ENCODE peak calls at places on chromosomes 6 and 20, in six cellular contexts. N is left lung, C is left ventricle myocardium inferior, U is OCI-LY7, Y is mesenchymal stem cell, P is sigmoid colon. R is an unnamed sample.

GRCh38 chr20:12372557-12372956 is 454.9 kb downstream of the BTBD3 start:
- DNase-seq in N (no peak), C (no peak), U (no peak), Y (no peak), P (no peak), R (no peak)

GRCh38 chr6:93176070-93176469 is 243.3 kb downstream of the EPHA7 start:
- DNase-seq in N (no peak), C (no peak), U (peak; percentile 86), Y (no peak), P (no peak), R (no peak)

GRCh38 chr6:20119446-20119845 is 92.8 kb downstream of the MBOAT1 start:
- DNase-seq in N (no peak), C (no peak), U (no peak), Y (no peak), P (no peak), R (no peak)

GRCh38 chr20:59013031-59013951 is 5.9 kb upstream of the TUBB1 start:
- DNase-seq in N (no peak), C (no peak), U (no peak), Y (no peak), P (peak; percentile 52), R (no peak)

GRCh38 chr6:51854876-51855275 is 232.5 kb downstream of the PKHD1 start:
- DNase-seq in N (no peak), C (no peak), U (no peak), Y (no peak), P (no peak), R (no peak)

GRCh38 chr20:63767456-63767855 is 27.9 kb downstream of the SLC2A4RG start:
- DNase-seq in N (no peak), C (peak; percentile 56), U (no peak), Y (no peak), P (no peak), R (no peak)

GRCh38 chr20:23160536-23161243 is 74.6 kb upstream of the CD93 start:
- DNase-seq in N (no peak), C (no peak), U (no peak), Y (no peak), P (no peak), R (no peak)

GRCh38 chr6:7685276-7685675 is 40.6 kb upstream of the BMP6 start:
- DNase-seq in N (no peak), C (no peak), U (no peak), Y (no peak), P (no peak), R (no peak)

GRCh38 chr6:108619431-108620197 is 58.9 kb downstream of the FOXO3 start:
- DNase-seq in N (no peak), C (no peak), U (peak; percentile 12), Y (no peak), P (no peak), R (no peak)

GRCh38 chr20:10683537-10683936 is 9.7 kb upstream of the JAG1 start:
- DNase-seq in N (no peak), C (no peak), U (no peak), Y (no peak), P (no peak), R (no peak)

GRCh38 chr6:139262519-139263300 is 29.1 kb downstream of the TXLNB start:
- DNase-seq in N (no peak), C (no peak), U (peak; percentile 78), Y (no peak), P (no peak), R (no peak)

GRCh38 chr6:56849876-56850275 is 105.0 kb upstream of the BEND6 start:
- DNase-seq in N (no peak), C (no peak), U (no peak), Y (peak; percentile 72), P (no peak), R (no peak)

GRCh38 chr20:36084356-36084755 is 70.2 kb upstream of the EPB41L1 start:
- DNase-seq in N (no peak), C (no peak), U (no peak), Y (no peak), P (no peak), R (no peak)

GRCh38 chr20:3115190-3116107 is 30.9 kb upstream of the AVP start:
- DNase-seq in N (no peak), C (no peak), U (peak; percentile 53), Y (peak; percentile 64), P (no peak), R (no peak)

GRCh38 chr20:11807070-11807741 is 110.5 kb upstream of the BTBD3 start:
- DNase-seq in N (no peak), C (no peak), U (no peak), Y (peak; percentile 61), P (no peak), R (no peak)

DNA sequence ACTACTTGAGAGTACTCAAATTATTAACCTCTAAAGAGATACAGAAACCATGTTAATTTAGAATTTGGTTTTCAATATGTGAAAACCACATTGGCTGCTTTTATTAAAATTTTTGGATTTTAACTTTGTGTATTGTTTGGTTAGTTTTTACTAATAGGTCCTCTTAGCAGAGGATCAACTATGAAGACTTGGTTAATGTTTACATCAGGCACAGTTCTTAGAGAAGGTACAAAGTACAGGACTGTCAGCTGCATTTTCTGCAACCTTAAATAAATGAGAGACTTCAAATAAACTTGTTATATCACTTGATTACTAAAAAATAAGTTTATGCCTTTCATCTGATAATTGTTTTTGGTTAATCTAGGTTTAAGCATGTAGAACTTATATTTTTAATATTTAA is 89.1 kb downstream of the PHF3 start:
- DNase-seq in N (no peak), C (no peak), U (no peak), Y (no peak), P (no peak), R (no peak)
- H3K4me3 ChIP-seq in N (no peak overlapping the region), C (no peak overlapping the region), U (no peak overlapping the region), Y (no peak overlapping the region), P (no peak overlapping the region), R (no peak overlapping the region)

GRCh38 chr6:127920804-127921203 is 19.9 kb upstream of the THEMIS start:
- DNase-seq in N (no peak), C (no peak), U (no peak), Y (no peak), P (no peak), R (no peak)

GRCh38 chr6:127921982-127922381 is 21.1 kb upstream of the THEMIS start:
- DNase-seq in N (no peak), C (no peak), U (no peak), Y (no peak), P (no peak), R (no peak)

GRCh38 chr6:127923135-127923534 is 22.3 kb upstream of the THEMIS start:
- DNase-seq in N (no peak), C (no peak), U (no peak), Y (no peak), P (no peak), R (no peak)

GRCh38 chr6:127924440-127924839 is 23.6 kb upstream of the THEMIS start:
- DNase-seq in N (no peak), C (no peak), U (no peak), Y (no peak), P (no peak), R (no peak)

DNA sequence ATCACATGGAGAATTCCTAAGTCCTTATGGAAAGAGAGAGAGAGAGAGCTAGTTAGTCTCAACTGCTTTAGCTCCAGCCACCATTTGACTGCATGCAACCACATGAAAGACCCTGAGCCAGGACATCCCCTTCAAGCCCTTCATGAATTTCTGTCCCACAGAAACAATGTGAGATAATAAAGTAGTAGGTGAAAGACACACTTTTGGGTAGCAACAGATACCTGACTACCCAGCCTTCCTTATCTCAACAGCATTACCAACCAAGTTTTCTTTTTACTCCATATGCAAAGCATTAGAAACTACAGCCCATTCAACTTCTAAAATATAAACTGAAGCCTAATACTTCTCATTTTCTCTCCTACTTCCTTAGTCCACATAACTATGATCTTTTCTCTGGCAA is 23.2 kb upstream of the THEMIS start:
- DNase-seq in N (no peak), C (no peak), U (no peak), Y (no peak), P (no peak), R (no peak)
- H3K27ac ChIP-seq in N (no peak overlapping the region), C (no peak overlapping the region), U (no peak overlapping the region), Y (no peak overlapping the region), P (no peak overlapping the region), R (no peak overlapping the region)

GRCh38 chr6:164807125-164807524 is 502.3 kb downstream of the C6orf118 start:
- DNase-seq in N (no peak), C (no peak), U (no peak), Y (no peak), P (no peak), R (no peak)
- H3K9me3 ChIP-seq in N (peaks cover 45% of the 10 kb centered on the region), C (peaks cover 26% of the 10 kb centered on the region), U (no peaks in the 10 kb centered on the region), Y (peaks cover 31% of the 10 kb centered on the region), P (peaks cover 17% of the 10 kb centered on the region), R (peaks cover 4% of the 10 kb centered on the region)

GRCh38 chr6:110858562-110859214 is 15.9 kb upstream of the AMD1 start:
- DNase-seq in N (no peak), C (no peak), U (no peak), Y (no peak), P (no peak), R (no peak)

GRCh38 chr6:110858016-110858415 is 16.6 kb upstream of the AMD1 start:
- DNase-seq in N (no peak), C (no peak), U (no peak), Y (no peak), P (no peak), R (no peak)

GRCh38 chr6:110856296-110856695 is 18.3 kb upstream of the AMD1 start:
- DNase-seq in N (no peak), C (no peak), U (no peak), Y (no peak), P (no peak), R (no peak)

GRCh38 chr6:110853754-110854477 is 20.7 kb upstream of the AMD1 start:
- DNase-seq in N (no peak), C (no peak), U (no peak), Y (no peak), P (no peak), R (no peak)

DNA sequence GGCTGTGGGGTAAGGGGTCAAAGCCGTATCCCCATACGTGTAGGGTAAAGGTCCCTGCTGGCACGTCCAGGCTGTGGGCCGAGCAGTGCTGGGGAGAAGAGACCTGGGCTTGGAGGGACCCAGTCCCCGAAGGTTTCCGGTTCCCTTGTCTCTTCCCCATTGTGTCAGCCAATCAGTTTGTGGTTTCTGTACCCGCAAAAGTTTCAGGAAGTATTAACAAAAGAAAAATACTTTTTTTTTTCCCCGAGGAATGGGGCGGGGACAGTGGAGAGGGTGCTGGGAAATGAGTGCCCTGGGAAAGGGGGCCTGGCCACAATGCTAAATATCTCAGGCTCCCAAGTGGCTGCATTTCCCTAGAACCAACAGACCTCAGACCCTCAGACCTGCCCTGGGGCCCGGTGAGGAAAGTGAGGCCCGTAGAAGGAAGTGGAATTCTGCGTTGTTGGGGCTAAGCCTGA is 15.2 kb upstream of the AMD1 start:
- DNase-seq in N (peak; percentile 40), C (no peak), U (no peak), Y (no peak), P (no peak), R (no peak)
- H3K4me3 ChIP-seq in N (peak overlapping the region; percentile 13), C (no peak overlapping the region), U (no peak overlapping the region), Y (no peak overlapping the region), P (no peak overlapping the region), R (no peak overlapping the region)

GRCh38 chr6:43670623-43670986 is 17.0 kb downstream of the MRPS18A start:
- DNase-seq in N (no peak), C (no peak), U (no peak), Y (no peak), P (no peak), R (no peak)
- H3K27ac ChIP-seq in N (no peak overlapping the region), C (peak overlapping the region; percentile 89), U (no peak overlapping the region), Y (no peak overlapping the region), P (peak overlapping the region; percentile 46), R (peak overlapping the region; percentile 11)

DNA sequence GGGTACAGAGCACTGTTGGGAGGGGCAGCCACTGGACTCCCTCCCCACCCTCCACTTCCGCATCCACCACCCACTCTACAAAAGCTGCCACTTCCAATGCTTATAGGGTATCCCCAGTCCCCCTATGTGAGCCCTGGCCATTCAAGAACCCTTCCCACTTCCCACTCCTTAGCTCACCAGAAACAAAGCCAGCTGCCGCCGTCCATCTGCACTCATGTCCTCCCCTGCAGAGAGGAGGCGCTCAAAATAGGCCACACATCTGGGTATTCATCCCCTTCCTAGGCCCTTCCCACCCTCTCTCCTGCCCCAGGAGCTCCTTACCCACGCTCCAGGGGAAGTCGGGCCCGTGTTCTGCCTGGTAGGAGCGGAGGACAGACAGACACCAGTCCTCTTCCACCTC is 6.5 kb upstream of the LY6G5C start:
- DNase-seq in N (no peak), C (no peak), U (no peak), Y (no peak), P (no peak), R (no peak)
- H3K9me3 ChIP-seq in N (no peaks in the 10 kb centered on the region), C (no peaks in the 10 kb centered on the region), U (no peaks in the 10 kb centered on the region), Y (no peaks in the 10 kb centered on the region), P (no peaks in the 10 kb centered on the region), R (no peaks in the 10 kb centered on the region)

R was measured in suprapubic skin.